ENCODE peak calls at places on chromosomes 7 and 10, in nine cellular contexts. V is endothelial cell; P is activated naive CD8-positive, alpha-beta T cell treated with anti-CD3 and anti-CD28 coated beads, Interleukin-2, amount 10 ng/mL, durations not matched to agents 7 days and 5 days; O is spleen; N is stomach; K is iris pigment epithelial cell; U is effector CD4-positive, alpha-beta T cell; F is activated CD4-positive, alpha-beta T cell treated with anti-CD3 and anti-CD28 coated beads, Interleukin-2, amount 10 ng/mL, durations not matched to agents 7 days and 5 days; I is fibroblast of pulmonary artery. B is an unnamed sample.

GRCh38 chr10:111801841-111802240 is 381.7 kb downstream of the GPAM start:
- DNase-seq in V (no peak), P (no peak), O (no peak), N (no peak), K (no peak), U (no peak), F (no peak), I (no peak), B (no peak)

GRCh38 chr7:129530881-129531391 is 28.6 kb downstream of the SMKR1 start:
- DNase-seq in V (no peak), P (no peak), O (peak; percentile 6), N (no peak), K (peak; percentile 70), U (no peak), F (no peak), I (peak; percentile 66), B (peak; percentile 86)

GRCh38 chr7:11616466-11616865 is 215.5 kb downstream of the THSD7A start:
- DNase-seq in V (no peak), P (no peak), O (no peak), N (no peak), K (no peak), U (no peak), F (no peak), I (no peak), B (no peak)

GRCh38 chr10:125146791-125147604 is 13.4 kb downstream of the CTBP2 start:
- DNase-seq in V (no peak), P (no peak), O (no peak), N (peak; percentile 45), K (peak; percentile 58), U (no peak), F (no peak), I (no peak), B (peak; percentile 91)

GRCh38 chr10:119412831-119413737 is 129.4 kb downstream of the RGS10 start:
- DNase-seq in V (no peak), P (no peak), O (no peak), N (no peak), K (peak; percentile 46), U (no peak), F (no peak), I (no peak), B (peak; percentile 65)

GRCh38 chr10:22686347-22686746 is 28.0 kb downstream of the PIP4K2A start:
- DNase-seq in V (no peak), P (no peak), O (no peak), N (no peak), K (peak; percentile 32), U (no peak), F (no peak), I (peak; percentile 10), B (no peak)

GRCh38 chr7:149147730-149148653 is 739 bp downstream of the ZNF398 start:
- DNase-seq in V (peak; percentile 40), P (no peak), O (peak; percentile 93), N (peak; percentile 67), K (peak; percentile 62), U (peak; percentile 64), F (peak; percentile 66), I (peak; percentile 48), B (peak; percentile 44)

GRCh38 chr7:128103498-128104108 is 72.4 kb upstream of the LRRC4 start:
- DNase-seq in V (no peak), P (peak; percentile 52), O (peak; percentile 93), N (no peak), K (no peak), U (no peak), F (peak; percentile 29), I (peak; percentile 29), B (no peak)

GRCh38 chr7:55132890-55133551 is 114.2 kb downstream of the EGFR start:
- DNase-seq in V (no peak), P (no peak), O (no peak), N (peak; percentile 65), K (peak; percentile 100), U (no peak), F (no peak), I (peak; percentile 94), B (peak; percentile 100)

GRCh38 chr10:29546773-29547313 is 87.9 kb downstream of the SVIL start:
- DNase-seq in V (no peak), P (no peak), O (no peak), N (no peak), K (no peak), U (no peak), F (no peak), I (no peak), B (no peak)

GRCh38 chr10:71971769-71972555 is 7.8 kb downstream of the CHST3 start:
- DNase-seq in V (no peak), P (no peak), O (peak; percentile 61), N (no peak), K (no peak), U (no peak), F (no peak), I (no peak), B (no peak)

GRCh38 chr7:2084781-2085505 is 147.8 kb downstream of the MAD1L1 start:
- DNase-seq in V (no peak), P (no peak), O (no peak), N (no peak), K (no peak), U (no peak), F (no peak), I (no peak), B (no peak)

GRCh38 chr7:24050991-24051529 is 232.9 kb upstream of the NPY start:
- DNase-seq in V (no peak), P (no peak), O (no peak), N (no peak), K (no peak), U (no peak), F (no peak), I (no peak), B (no peak)

GRCh38 chr7:157464971-157465481 is 128.2 kb downstream of the DNAJB6 start:
- DNase-seq in V (no peak), P (no peak), O (peak; percentile 61), N (peak; percentile 15), K (no peak), U (no peak), F (no peak), I (no peak), B (no peak)

GRCh38 chr7:142796001-142796500 is 25.3 kb downstream of the PRSS2 start:
- DNase-seq in V (no peak), P (no peak), O (no peak), N (no peak), K (no peak), U (no peak), F (no peak), I (no peak), B (no peak)

GRCh38 chr7:156927571-156928405 is 21.7 kb upstream of the NOM1 start:
- DNase-seq in V (no peak), P (no peak), O (no peak), N (no peak), K (no peak), U (no peak), F (no peak), I (no peak), B (no peak)

GRCh38 chr7:138077809-138078208 is 1.6 kb downstream of the AKR1D1 start:
- DNase-seq in V (no peak), P (no peak), O (no peak), N (no peak), K (peak; percentile 3), U (no peak), F (no peak), I (peak; percentile 17), B (no peak)

GRCh38 chr7:1924185-1924817 is 254.2 kb downstream of the ELFN1 start:
- DNase-seq in V (no peak), P (no peak), O (no peak), N (no peak), K (no peak), U (no peak), F (no peak), I (no peak), B (peak; percentile 29)

GRCh38 chr7:76512941-76513816 is 2.8 kb downstream of the UPK3B start:
- DNase-seq in V (peak; percentile 64), P (no peak), O (peak; percentile 77), N (no peak), K (no peak), U (no peak), F (no peak), I (peak; percentile 11), B (no peak)

GRCh38 chr10:132738454-132739224 is 47.3 kb downstream of the NKX6-2 start:
- DNase-seq in V (no peak), P (no peak), O (no peak), N (no peak), K (no peak), U (no peak), F (no peak), I (no peak), B (no peak)

GRCh38 chr10:17599089-17599488 is 18.1 kb downstream of the HACD1 start:
- DNase-seq in V (peak; percentile 25), P (no peak), O (no peak), N (no peak), K (peak; percentile 55), U (no peak), F (no peak), I (peak; percentile 62), B (peak; percentile 42)

GRCh38 chr10:126597206-126597605 is 73.3 kb downstream of the C10orf90 start:
- DNase-seq in V (no peak), P (no peak), O (no peak), N (no peak), K (no peak), U (no peak), F (no peak), I (no peak), B (no peak)

GRCh38 chr7:91836065-91836368 is 44.5 kb downstream of the MTERF1 start:
- DNase-seq in V (no peak), P (no peak), O (no peak), N (no peak), K (peak; percentile 55), U (no peak), F (no peak), I (peak; percentile 14), B (peak; percentile 58)

GRCh38 chr7:23098460-23098859 is 7.1 kb upstream of the KLHL7 start:
- DNase-seq in V (no peak), P (no peak), O (no peak), N (no peak), K (no peak), U (no peak), F (no peak), I (no peak), B (no peak)

GRCh38 chr7:123633553-123633952 is 22.1 kb upstream of the LMOD2 start:
- DNase-seq in V (no peak), P (no peak), O (no peak), N (no peak), K (peak; percentile 80), U (no peak), F (no peak), I (peak; percentile 95), B (peak; percentile 81)

GRCh38 chr10:32182476-32182875 is 126.3 kb upstream of the KIF5B start:
- DNase-seq in V (no peak), P (no peak), O (no peak), N (no peak), K (no peak), U (no peak), F (no peak), I (no peak), B (no peak)

GRCh38 chr10:88080213-88080612 is 216.8 kb downstream of the PTEN start:
- DNase-seq in V (no peak), P (no peak), O (no peak), N (peak; percentile 49), K (peak; percentile 71), U (no peak), F (no peak), I (peak; percentile 7), B (peak; percentile 73)

GRCh38 chr7:113922049-113922448 is 3.2 kb upstream of the PPP1R3A start:
- DNase-seq in V (no peak), P (no peak), O (no peak), N (no peak), K (no peak), U (no peak), F (no peak), I (no peak), B (no peak)

B was measured in fibroblast of lung.